ENCODE peak calls at places on chromosome 12, in ten cellular contexts. One of them, this sample, is unnamed.

GRCh38 chr12:43744826-43745225 is 13.8 kb downstream of the PUS7L start:
- DNase-seq in HT1080: no peak
- DNase-seq in CD8-positive, alpha-beta memory T cell: no peak
- DNase-seq in stimulated activated CD4-positive, alpha-beta T cell treated with anti-CD3 and anti-CD28 coated beads, Interleukin-15, amount 100 ng/mL, for 48 hours: no peak
- DNase-seq in NCI-H1092 treated with DMSO at 0.1 percent for 48 hours: no peak
- DNase-seq in NCI-H2107: no peak
- DNase-seq in KBM-7: no peak
- DNase-seq in endodermal cell: no peak
- DNase-seq in activated gamma-delta T cell treated with Interleukin-2 at 50 U/mL for 16 hours: no peak
- DNase-seq in GM12892: no peak
- DNase-seq in this sample: no peak

GRCh38 chr12:104121001-104121400 is 17.0 kb downstream of the NFYB start:
- DNase-seq in HT1080: peak
- DNase-seq in CD8-positive, alpha-beta memory T cell: no peak
- DNase-seq in stimulated activated CD4-positive, alpha-beta T cell treated with anti-CD3 and anti-CD28 coated beads, Interleukin-15, amount 100 ng/mL, for 48 hours: no peak
- DNase-seq in NCI-H1092 treated with DMSO at 0.1 percent for 48 hours: no peak
- DNase-seq in NCI-H2107: no peak
- DNase-seq in KBM-7: no peak
- DNase-seq in endodermal cell: no peak
- DNase-seq in activated gamma-delta T cell treated with Interleukin-2 at 50 U/mL for 16 hours: no peak
- DNase-seq in GM12892: no peak
- DNase-seq in this sample: no peak

GRCh38 chr12:108691154-108691994 is 39.9 kb downstream of the CORO1C start:
- DNase-seq in HT1080: peak
- DNase-seq in CD8-positive, alpha-beta memory T cell: peak
- DNase-seq in stimulated activated CD4-positive, alpha-beta T cell treated with anti-CD3 and anti-CD28 coated beads, Interleukin-15, amount 100 ng/mL, for 48 hours: peak
- DNase-seq in NCI-H1092 treated with DMSO at 0.1 percent for 48 hours: peak
- DNase-seq in NCI-H2107: peak
- DNase-seq in KBM-7: peak
- DNase-seq in endodermal cell: peak
- DNase-seq in activated gamma-delta T cell treated with Interleukin-2 at 50 U/mL for 16 hours: peak
- DNase-seq in GM12892: no peak
- DNase-seq in this sample: peak

GRCh38 chr12:32947203-32947795 is 50.7 kb upstream of the PKP2 start:
- DNase-seq in HT1080: peak
- DNase-seq in CD8-positive, alpha-beta memory T cell: no peak
- DNase-seq in stimulated activated CD4-positive, alpha-beta T cell treated with anti-CD3 and anti-CD28 coated beads, Interleukin-15, amount 100 ng/mL, for 48 hours: no peak
- DNase-seq in NCI-H1092 treated with DMSO at 0.1 percent for 48 hours: peak
- DNase-seq in NCI-H2107: no peak
- DNase-seq in KBM-7: peak
- DNase-seq in endodermal cell: no peak
- DNase-seq in activated gamma-delta T cell treated with Interleukin-2 at 50 U/mL for 16 hours: no peak
- DNase-seq in GM12892: no peak
- DNase-seq in this sample: no peak

GRCh38 chr12:110084314-110085015 is 36.1 kb upstream of the C12orf76 start:
- DNase-seq in HT1080: no peak
- DNase-seq in CD8-positive, alpha-beta memory T cell: no peak
- DNase-seq in stimulated activated CD4-positive, alpha-beta T cell treated with anti-CD3 and anti-CD28 coated beads, Interleukin-15, amount 100 ng/mL, for 48 hours: no peak
- DNase-seq in NCI-H1092 treated with DMSO at 0.1 percent for 48 hours: no peak
- DNase-seq in NCI-H2107: no peak
- DNase-seq in KBM-7: no peak
- DNase-seq in endodermal cell: no peak
- DNase-seq in activated gamma-delta T cell treated with Interleukin-2 at 50 U/mL for 16 hours: no peak
- DNase-seq in GM12892: no peak
- DNase-seq in this sample: no peak

GRCh38 chr12:28191018-28191595 is 851 bp downstream of the CCDC91 start:
- DNase-seq in HT1080: peak
- DNase-seq in CD8-positive, alpha-beta memory T cell: peak
- DNase-seq in stimulated activated CD4-positive, alpha-beta T cell treated with anti-CD3 and anti-CD28 coated beads, Interleukin-15, amount 100 ng/mL, for 48 hours: no peak
- DNase-seq in NCI-H1092 treated with DMSO at 0.1 percent for 48 hours: no peak
- DNase-seq in NCI-H2107: no peak
- DNase-seq in KBM-7: peak
- DNase-seq in endodermal cell: no peak
- DNase-seq in activated gamma-delta T cell treated with Interleukin-2 at 50 U/mL for 16 hours: peak
- DNase-seq in GM12892: no peak
- DNase-seq in this sample: no peak

GRCh38 chr12:28027947-28028724 is 55.6 kb upstream of the PTHLH start:
- DNase-seq in HT1080: peak
- DNase-seq in CD8-positive, alpha-beta memory T cell: no peak
- DNase-seq in stimulated activated CD4-positive, alpha-beta T cell treated with anti-CD3 and anti-CD28 coated beads, Interleukin-15, amount 100 ng/mL, for 48 hours: no peak
- DNase-seq in NCI-H1092 treated with DMSO at 0.1 percent for 48 hours: no peak
- DNase-seq in NCI-H2107: no peak
- DNase-seq in KBM-7: peak
- DNase-seq in endodermal cell: no peak
- DNase-seq in activated gamma-delta T cell treated with Interleukin-2 at 50 U/mL for 16 hours: no peak
- DNase-seq in GM12892: no peak
- DNase-seq in this sample: no peak

GRCh38 chr12:44036875-44037443 is 201.1 kb downstream of the TMEM117 start:
- DNase-seq in HT1080: no peak
- DNase-seq in CD8-positive, alpha-beta memory T cell: no peak
- DNase-seq in stimulated activated CD4-positive, alpha-beta T cell treated with anti-CD3 and anti-CD28 coated beads, Interleukin-15, amount 100 ng/mL, for 48 hours: no peak
- DNase-seq in NCI-H1092 treated with DMSO at 0.1 percent for 48 hours: no peak
- DNase-seq in NCI-H2107: no peak
- DNase-seq in KBM-7: no peak
- DNase-seq in endodermal cell: no peak
- DNase-seq in activated gamma-delta T cell treated with Interleukin-2 at 50 U/mL for 16 hours: no peak
- DNase-seq in GM12892: no peak
- DNase-seq in this sample: no peak

GRCh38 chr12:59929091-59929490 is 333.3 kb downstream of the SLC16A7 start:
- DNase-seq in HT1080: peak
- DNase-seq in CD8-positive, alpha-beta memory T cell: no peak
- DNase-seq in stimulated activated CD4-positive, alpha-beta T cell treated with anti-CD3 and anti-CD28 coated beads, Interleukin-15, amount 100 ng/mL, for 48 hours: no peak
- DNase-seq in NCI-H1092 treated with DMSO at 0.1 percent for 48 hours: no peak
- DNase-seq in NCI-H2107: no peak
- DNase-seq in KBM-7: no peak
- DNase-seq in endodermal cell: no peak
- DNase-seq in activated gamma-delta T cell treated with Interleukin-2 at 50 U/mL for 16 hours: no peak
- DNase-seq in GM12892: no peak
- DNase-seq in this sample: no peak

GRCh38 chr12:13275366-13275765 is 78.8 kb downstream of the EMP1 start:
- DNase-seq in HT1080: no peak
- DNase-seq in CD8-positive, alpha-beta memory T cell: no peak
- DNase-seq in stimulated activated CD4-positive, alpha-beta T cell treated with anti-CD3 and anti-CD28 coated beads, Interleukin-15, amount 100 ng/mL, for 48 hours: no peak
- DNase-seq in NCI-H1092 treated with DMSO at 0.1 percent for 48 hours: peak
- DNase-seq in NCI-H2107: no peak
- DNase-seq in KBM-7: no peak
- DNase-seq in endodermal cell: no peak
- DNase-seq in activated gamma-delta T cell treated with Interleukin-2 at 50 U/mL for 16 hours: no peak
- DNase-seq in GM12892: no peak
- DNase-seq in this sample: no peak

GRCh38 chr12:5479761-5480160 is 47.9 kb downstream of the NTF3 start:
- DNase-seq in HT1080: no peak
- DNase-seq in CD8-positive, alpha-beta memory T cell: no peak
- DNase-seq in stimulated activated CD4-positive, alpha-beta T cell treated with anti-CD3 and anti-CD28 coated beads, Interleukin-15, amount 100 ng/mL, for 48 hours: no peak
- DNase-seq in NCI-H1092 treated with DMSO at 0.1 percent for 48 hours: no peak
- DNase-seq in NCI-H2107: no peak
- DNase-seq in KBM-7: no peak
- DNase-seq in endodermal cell: peak
- DNase-seq in activated gamma-delta T cell treated with Interleukin-2 at 50 U/mL for 16 hours: no peak
- DNase-seq in GM12892: no peak
- DNase-seq in this sample: no peak

GRCh38 chr12:107459649-107460048 is 225.9 kb upstream of the PWP1 start:
- DNase-seq in HT1080: no peak
- DNase-seq in CD8-positive, alpha-beta memory T cell: no peak
- DNase-seq in stimulated activated CD4-positive, alpha-beta T cell treated with anti-CD3 and anti-CD28 coated beads, Interleukin-15, amount 100 ng/mL, for 48 hours: no peak
- DNase-seq in NCI-H1092 treated with DMSO at 0.1 percent for 48 hours: no peak
- DNase-seq in NCI-H2107: no peak
- DNase-seq in KBM-7: no peak
- DNase-seq in endodermal cell: no peak
- DNase-seq in activated gamma-delta T cell treated with Interleukin-2 at 50 U/mL for 16 hours: no peak
- DNase-seq in GM12892: no peak
- DNase-seq in this sample: no peak

GRCh38 chr12:54591001-54591591 is 2.6 kb upstream of the PPP1R1A start:
- DNase-seq in HT1080: no peak
- DNase-seq in CD8-positive, alpha-beta memory T cell: no peak
- DNase-seq in stimulated activated CD4-positive, alpha-beta T cell treated with anti-CD3 and anti-CD28 coated beads, Interleukin-15, amount 100 ng/mL, for 48 hours: no peak
- DNase-seq in NCI-H1092 treated with DMSO at 0.1 percent for 48 hours: no peak
- DNase-seq in NCI-H2107: no peak
- DNase-seq in KBM-7: no peak
- DNase-seq in endodermal cell: no peak
- DNase-seq in activated gamma-delta T cell treated with Interleukin-2 at 50 U/mL for 16 hours: no peak
- DNase-seq in GM12892: no peak
- DNase-seq in this sample: no peak

GRCh38 chr12:102957339-102958050 is at the start of gene ASCL1:
- DNase-seq in HT1080: no peak
- DNase-seq in CD8-positive, alpha-beta memory T cell: no peak
- DNase-seq in stimulated activated CD4-positive, alpha-beta T cell treated with anti-CD3 and anti-CD28 coated beads, Interleukin-15, amount 100 ng/mL, for 48 hours: no peak
- DNase-seq in NCI-H1092 treated with DMSO at 0.1 percent for 48 hours: peak
- DNase-seq in NCI-H2107: peak
- DNase-seq in KBM-7: peak
- DNase-seq in endodermal cell: peak
- DNase-seq in activated gamma-delta T cell treated with Interleukin-2 at 50 U/mL for 16 hours: no peak
- DNase-seq in GM12892: no peak
- DNase-seq in this sample: no peak

GRCh38 chr12:121519227-121519626 is 61.6 kb downstream of the KDM2B start:
- DNase-seq in HT1080: no peak
- DNase-seq in CD8-positive, alpha-beta memory T cell: no peak
- DNase-seq in stimulated activated CD4-positive, alpha-beta T cell treated with anti-CD3 and anti-CD28 coated beads, Interleukin-15, amount 100 ng/mL, for 48 hours: no peak
- DNase-seq in NCI-H1092 treated with DMSO at 0.1 percent for 48 hours: no peak
- DNase-seq in NCI-H2107: no peak
- DNase-seq in KBM-7: no peak
- DNase-seq in endodermal cell: no peak
- DNase-seq in activated gamma-delta T cell treated with Interleukin-2 at 50 U/mL for 16 hours: no peak
- DNase-seq in GM12892: no peak
- DNase-seq in this sample: no peak

GRCh38 chr12:6181583-6182278 is 18.5 kb upstream of the CD9 start:
- DNase-seq in HT1080: no peak
- DNase-seq in CD8-positive, alpha-beta memory T cell: no peak
- DNase-seq in stimulated activated CD4-positive, alpha-beta T cell treated with anti-CD3 and anti-CD28 coated beads, Interleukin-15, amount 100 ng/mL, for 48 hours: no peak
- DNase-seq in NCI-H1092 treated with DMSO at 0.1 percent for 48 hours: no peak
- DNase-seq in NCI-H2107: no peak
- DNase-seq in KBM-7: no peak
- DNase-seq in endodermal cell: peak
- DNase-seq in activated gamma-delta T cell treated with Interleukin-2 at 50 U/mL for 16 hours: no peak
- DNase-seq in GM12892: no peak
- DNase-seq in this sample: no peak

GRCh38 chr12:31740618-31741017 is 11.8 kb upstream of the AMN1 start:
- DNase-seq in HT1080: no peak
- DNase-seq in CD8-positive, alpha-beta memory T cell: no peak
- DNase-seq in stimulated activated CD4-positive, alpha-beta T cell treated with anti-CD3 and anti-CD28 coated beads, Interleukin-15, amount 100 ng/mL, for 48 hours: no peak
- DNase-seq in NCI-H1092 treated with DMSO at 0.1 percent for 48 hours: no peak
- DNase-seq in NCI-H2107: no peak
- DNase-seq in KBM-7: peak
- DNase-seq in endodermal cell: no peak
- DNase-seq in activated gamma-delta T cell treated with Interleukin-2 at 50 U/mL for 16 hours: no peak
- DNase-seq in GM12892: no peak
- DNase-seq in this sample: no peak

GRCh38 chr12:105705765-105706164 is 375.3 kb downstream of the C12orf75 start:
- DNase-seq in HT1080: peak
- DNase-seq in CD8-positive, alpha-beta memory T cell: no peak
- DNase-seq in stimulated activated CD4-positive, alpha-beta T cell treated with anti-CD3 and anti-CD28 coated beads, Interleukin-15, amount 100 ng/mL, for 48 hours: peak
- DNase-seq in NCI-H1092 treated with DMSO at 0.1 percent for 48 hours: peak
- DNase-seq in NCI-H2107: peak
- DNase-seq in KBM-7: peak
- DNase-seq in endodermal cell: peak
- DNase-seq in activated gamma-delta T cell treated with Interleukin-2 at 50 U/mL for 16 hours: no peak
- DNase-seq in GM12892: no peak
- DNase-seq in this sample: peak

GRCh38 chr12:114759635-114760034 is 75.7 kb upstream of the TBX3 start:
- DNase-seq in HT1080: no peak
- DNase-seq in CD8-positive, alpha-beta memory T cell: no peak
- DNase-seq in stimulated activated CD4-positive, alpha-beta T cell treated with anti-CD3 and anti-CD28 coated beads, Interleukin-15, amount 100 ng/mL, for 48 hours: no peak
- DNase-seq in NCI-H1092 treated with DMSO at 0.1 percent for 48 hours: no peak
- DNase-seq in NCI-H2107: no peak
- DNase-seq in KBM-7: no peak
- DNase-seq in endodermal cell: no peak
- DNase-seq in activated gamma-delta T cell treated with Interleukin-2 at 50 U/mL for 16 hours: no peak
- DNase-seq in GM12892: no peak
- DNase-seq in this sample: no peak

GRCh38 chr12:66164349-66164821 is 5.4 kb downstream of the TMBIM4 start:
- DNase-seq in HT1080: no peak
- DNase-seq in CD8-positive, alpha-beta memory T cell: no peak
- DNase-seq in stimulated activated CD4-positive, alpha-beta T cell treated with anti-CD3 and anti-CD28 coated beads, Interleukin-15, amount 100 ng/mL, for 48 hours: no peak
- DNase-seq in NCI-H1092 treated with DMSO at 0.1 percent for 48 hours: no peak
- DNase-seq in NCI-H2107: no peak
- DNase-seq in KBM-7: no peak
- DNase-seq in endodermal cell: no peak
- DNase-seq in activated gamma-delta T cell treated with Interleukin-2 at 50 U/mL for 16 hours: no peak
- DNase-seq in GM12892: no peak
- DNase-seq in this sample: no peak